ENCODE peak calls at places on chromosomes 3 and 15, in six cellular contexts. I is Ammon's horn, F is Right ventricle myocardium superior, B is memory B cell, C is T-helper 1 cell, V is upper lobe of right lung. E is an unnamed sample.

GRCh38 chr15:31309893-31310606 is 16.6 kb upstream of the KLF13 start:
- DNase-seq in I (no peak), F (no peak), B (no peak), C (no peak), V (no peak), E (peak)

GRCh38 chr3:37054370-37054769 is 61.1 kb downstream of the MLH1 start:
- DNase-seq in I (no peak), F (no peak), B (no peak), C (peak), V (no peak), E (no peak)

GRCh38 chr3:44554626-44555592 is at the start of gene ZKSCAN7:
- DNase-seq in I (peak), F (peak), B (peak), C (peak), V (peak), E (peak)

GRCh38 chr15:98876461-98877369 is 130.9 kb downstream of the PGPEP1L start:
- DNase-seq in I (no peak), F (no peak), B (no peak), C (no peak), V (no peak), E (no peak)

GRCh38 chr3:171001957-171002694 is 24.4 kb downstream of the SLC2A2 start:
- DNase-seq in I (peak), F (no peak), B (no peak), C (no peak), V (no peak), E (no peak)

GRCh38 chr15:46938169-46938568 is 779.1 kb upstream of the SEMA6D start:
- DNase-seq in I (no peak), F (no peak), B (no peak), C (no peak), V (no peak), E (no peak)

GRCh38 chr15:37819191-37819590 is 115.2 kb upstream of the TMCO5A start:
- DNase-seq in I (no peak), F (no peak), B (no peak), C (no peak), V (no peak), E (no peak)

GRCh38 chr15:74664028-74664616 is 31.7 kb downstream of the EDC3 start:
- DNase-seq in I (peak), F (peak), B (no peak), C (no peak), V (peak), E (no peak)

GRCh38 chr15:36109943-36110658 is 469.3 kb upstream of the CDIN1 start:
- DNase-seq in I (no peak), F (no peak), B (no peak), C (no peak), V (no peak), E (no peak)

GRCh38 chr3:46575577-46576222 is 9.6 kb upstream of the LRRC2 start:
- DNase-seq in I (no peak), F (no peak), B (no peak), C (no peak), V (no peak), E (no peak)

GRCh38 chr15:72288291-72288690 is 15.9 kb upstream of the PARP6 start:
- DNase-seq in I (no peak), F (no peak), B (no peak), C (no peak), V (no peak), E (no peak)

GRCh38 chr3:10194328-10195071 is 29.8 kb downstream of the IRAK2 start:
- DNase-seq in I (peak), F (no peak), B (peak), C (peak), V (no peak), E (peak)

GRCh38 chr3:132787616-132788015 is 65.4 kb upstream of the NPHP3 start:
- DNase-seq in I (no peak), F (no peak), B (no peak), C (no peak), V (no peak), E (no peak)

GRCh38 chr3:126439346-126439967 is 36.2 kb downstream of the ZXDC start:
- DNase-seq in I (no peak), F (no peak), B (no peak), C (no peak), V (peak), E (no peak)

GRCh38 chr3:50050361-50050760 is 38.4 kb upstream of the RBM5 start:
- DNase-seq in I (no peak), F (no peak), B (no peak), C (no peak), V (no peak), E (no peak)

GRCh38 chr3:138914870-138915502 is 32.0 kb downstream of the FOXL2 start:
- DNase-seq in I (no peak), F (no peak), B (no peak), C (no peak), V (no peak), E (no peak)

GRCh38 chr15:39599871-39600270 is 19.0 kb downstream of the THBS1 start:
- DNase-seq in I (no peak), F (no peak), B (no peak), C (no peak), V (no peak), E (no peak)

GRCh38 chr3:126340943-126341754 is 16.1 kb downstream of the KLF15 start:
- DNase-seq in I (no peak), F (peak), B (no peak), C (no peak), V (peak), E (peak)

GRCh38 chr15:89192136-89192535 is 29.2 kb downstream of the RLBP1 start:
- DNase-seq in I (no peak), F (no peak), B (no peak), C (no peak), V (no peak), E (no peak)

GRCh38 chr15:40357723-40358491 is at the start of gene DISP2:
- DNase-seq in I (peak), F (peak), B (peak), C (peak), V (peak), E (peak)

GRCh38 chr3:31862861-31863260 is 118.2 kb downstream of the OSBPL10 start:
- DNase-seq in I (no peak), F (no peak), B (no peak), C (no peak), V (no peak), E (no peak)

GRCh38 chr15:99117563-99118257 is 12.8 kb downstream of the SYNM start:
- DNase-seq in I (no peak), F (no peak), B (no peak), C (no peak), V (peak), E (peak)

GRCh38 chr3:11832964-11833621 is 13.6 kb downstream of the TAMM41 start:
- DNase-seq in I (peak), F (no peak), B (no peak), C (no peak), V (no peak), E (peak)

GRCh38 chr3:154090116-154090420 is 31.1 kb upstream of the ARHGEF26 start:
- DNase-seq in I (no peak), F (no peak), B (no peak), C (no peak), V (no peak), E (no peak)

GRCh38 chr3:42490243-42490642 is 12.2 kb upstream of the VIPR1 start:
- DNase-seq in I (peak), F (no peak), B (peak), C (no peak), V (peak), E (no peak)

GRCh38 chr15:89057506-89058133 is 30.6 kb upstream of the ABHD2 start:
- DNase-seq in I (peak), F (peak), B (peak), C (peak), V (peak), E (peak)

GRCh38 chr3:153889905-153890334 is 231.3 kb upstream of the ARHGEF26 start:
- DNase-seq in I (no peak), F (no peak), B (no peak), C (no peak), V (no peak), E (no peak)

GRCh38 chr15:47194718-47195117 is 522.6 kb upstream of the SEMA6D start:
- DNase-seq in I (peak), F (no peak), B (no peak), C (no peak), V (no peak), E (no peak)

GRCh38 chr15:77126927-77127326 is 56.0 kb upstream of the TSPAN3 start:
- DNase-seq in I (no peak), F (no peak), B (no peak), C (no peak), V (no peak), E (no peak)

GRCh38 chr3:154148541-154148940 is 27.4 kb downstream of the ARHGEF26 start:
- DNase-seq in I (no peak), F (no peak), B (no peak), C (no peak), V (no peak), E (no peak)

GRCh38 chr15:79535536-79535935 is 103.4 kb downstream of the MINAR1 start:
- DNase-seq in I (no peak), F (no peak), B (no peak), C (no peak), V (no peak), E (no peak)

GRCh38 chr3:58173670-58174472 is 36.9 kb downstream of the DNASE1L3 start:
- DNase-seq in I (no peak), F (peak), B (no peak), C (peak), V (no peak), E (peak)

GRCh38 chr15:81254277-81255265 is 57.9 kb downstream of the IL16 start:
- DNase-seq in I (no peak), F (no peak), B (no peak), C (no peak), V (no peak), E (no peak)

GRCh38 chr15:72790302-72790955 is 6.9 kb upstream of the ADPGK start:
- DNase-seq in I (no peak), F (no peak), B (no peak), C (no peak), V (no peak), E (no peak)

E was measured in posterior cingulate gyrus.